ENCODE peak calls at places on chromosomes 13 and 19, in five cellular contexts. Y is pancreas; L is astrocyte of the spinal cord; V is CD8-positive, alpha-beta T cell; R is ascending aorta. E is an unnamed sample.

GRCh38 chr19:13748169-13748884 is 16.0 kb upstream of the MRI1 start:
- DNase-seq in Y (no peak), L (peak), V (no peak), R (no peak), E (no peak)

GRCh38 chr13:113460064-113460555 is 6.8 kb upstream of the ADPRHL1 start:
- DNase-seq in Y (no peak), L (no peak), V (no peak), R (no peak), E (no peak)

GRCh38 chr19:8148410-8149231 is 771 bp downstream of the FBN3 start:
- DNase-seq in Y (no peak), L (no peak), V (no peak), R (no peak), E (peak)

GRCh38 chr19:47377208-47377701 is 28.1 kb downstream of the DHX34 start:
- DNase-seq in Y (no peak), L (no peak), V (no peak), R (no peak), E (no peak)

GRCh38 chr19:13729859-13730258 is 34.5 kb upstream of the MRI1 start:
- DNase-seq in Y (no peak), L (peak), V (no peak), R (no peak), E (no peak)

GRCh38 chr19:14961956-14962685 is 17.5 kb downstream of the SLC1A6 start:
- DNase-seq in Y (no peak), L (no peak), V (no peak), R (no peak), E (no peak)

GRCh38 chr19:11444059-11444458 is 8.6 kb downstream of the PRKCSH start:
- DNase-seq in Y (no peak), L (no peak), V (no peak), R (no peak), E (no peak)

GRCh38 chr13:33911521-33911920 is 93.6 kb downstream of the RFC3 start:
- DNase-seq in Y (no peak), L (no peak), V (no peak), R (no peak), E (no peak)

GRCh38 chr19:50461066-50461875 is 15.0 kb upstream of the EMC10 start:
- DNase-seq in Y (no peak), L (peak), V (peak), R (no peak), E (no peak)

GRCh38 chr19:29370276-29370675 is 155.5 kb upstream of the VSTM2B start:
- DNase-seq in Y (no peak), L (no peak), V (no peak), R (no peak), E (peak)

GRCh38 chr19:16088985-16089846 is 12.9 kb downstream of the TPM4 start:
- DNase-seq in Y (no peak), L (no peak), V (no peak), R (no peak), E (no peak)

GRCh38 chr19:51531349-51532315 is at the start of gene SIGLEC6:
- DNase-seq in Y (peak), L (no peak), V (no peak), R (peak), E (no peak)

GRCh38 chr19:30968841-30969399 is 380.3 kb downstream of the TSHZ3 start:
- DNase-seq in Y (no peak), L (no peak), V (no peak), R (no peak), E (no peak)

GRCh38 chr19:14139944-14140343 is 3.6 kb upstream of the ASF1B start:
- DNase-seq in Y (no peak), L (no peak), V (no peak), R (no peak), E (no peak)

GRCh38 chr13:80921971-80922370 is 581.0 kb upstream of the SPRY2 start:
- DNase-seq in Y (no peak), L (no peak), V (no peak), R (no peak), E (no peak)

GRCh38 chr13:67186985-67187569 is 43.1 kb downstream of the PCDH9 start:
- DNase-seq in Y (no peak), L (peak), V (no peak), R (no peak), E (no peak)

GRCh38 chr13:44698076-44698475 is 121.9 kb upstream of the TSC22D1 start:
- DNase-seq in Y (no peak), L (no peak), V (no peak), R (no peak), E (no peak)

GRCh38 chr19:45419396-45419795 is 4.3 kb downstream of the ERCC1 start:
- DNase-seq in Y (no peak), L (no peak), V (no peak), R (no peak), E (no peak)

GRCh38 chr13:113158946-113159345 is 498 bp downstream of the PROZ start:
- DNase-seq in Y (no peak), L (no peak), V (no peak), R (no peak), E (no peak)

GRCh38 chr13:71879129-71879535 is 12.1 kb upstream of the DACH1 start:
- DNase-seq in Y (no peak), L (peak), V (no peak), R (no peak), E (no peak)

GRCh38 chr13:51370116-51370515 is 30.6 kb downstream of the SERPINE3 start:
- DNase-seq in Y (no peak), L (no peak), V (no peak), R (no peak), E (no peak)

GRCh38 chr19:15248648-15249559 is 16.7 kb upstream of the EPHX3 start:
- DNase-seq in Y (no peak), L (peak), V (no peak), R (peak), E (no peak)

GRCh38 chr19:33559996-33560395 is 38.4 kb upstream of the PEPD start:
- DNase-seq in Y (no peak), L (no peak), V (no peak), R (no peak), E (no peak)

GRCh38 chr19:44777715-44778347 is at the start of gene CBLC:
- DNase-seq in Y (peak), L (no peak), V (no peak), R (no peak), E (peak)

GRCh38 chr13:22000191-22000590 is 329.3 kb downstream of the FGF9 start:
- DNase-seq in Y (no peak), L (no peak), V (no peak), R (no peak), E (no peak)

GRCh38 chr13:106287351-106287750 is 248.1 kb downstream of the EFNB2 start:
- DNase-seq in Y (no peak), L (no peak), V (no peak), R (no peak), E (no peak)

GRCh38 chr19:12015753-12016116 is 19.7 kb downstream of the ZNF433 start:
- DNase-seq in Y (no peak), L (no peak), V (no peak), R (no peak), E (no peak)

GRCh38 chr13:41668130-41668757 is 210.9 kb downstream of the RGCC start:
- DNase-seq in Y (peak), L (peak), V (no peak), R (no peak), E (no peak)

GRCh38 chr19:7293795-7294570 is at the start of gene INSR:
- DNase-seq in Y (peak), L (peak), V (no peak), R (peak), E (peak)

GRCh38 chr13:109647046-109647445 is 139.3 kb downstream of the IRS2 start:
- DNase-seq in Y (no peak), L (peak), V (no peak), R (no peak), E (no peak)
- TF ChIP-seq CTCF in Y (no peak), L (no peak), V (no peak), R (no peak), E (no peak)

GRCh38 chr13:99367663-99368448 is 60.7 kb upstream of the GPR183 start:
- DNase-seq in Y (no peak), L (no peak), V (no peak), R (no peak), E (no peak)
- TF ChIP-seq CTCF in Y (no peak), L (no peak), V (no peak), R (no peak), E (no peak)

GRCh38 chr13:45879666-45880065 is 28.1 kb upstream of the SIAH3 start:
- DNase-seq in Y (no peak), L (peak), V (no peak), R (no peak), E (no peak)
- TF ChIP-seq CTCF in Y (no peak), L (peak), V (no peak), R (no peak), E (peak)

GRCh38 chr19:42312370-42312769 is 739 bp upstream of the TMEM145 start:
- DNase-seq in Y (no peak), L (no peak), V (no peak), R (no peak), E (no peak)

GRCh38 chr19:42311612-42312160 is 1.4 kb upstream of the TMEM145 start:
- DNase-seq in Y (no peak), L (no peak), V (no peak), R (no peak), E (no peak)

GRCh38 chr19:42315024-42315423 is 1.9 kb downstream of the TMEM145 start:
- DNase-seq in Y (no peak), L (no peak), V (no peak), R (no peak), E (no peak)

GRCh38 chr19:42313840-42314755 is 989 bp downstream of the TMEM145 start:
- DNase-seq in Y (no peak), L (no peak), V (no peak), R (no peak), E (no peak)

GRCh38 chr19:42313096-42313839 is at the start of gene TMEM145:
- DNase-seq in Y (no peak), L (no peak), V (peak), R (no peak), E (no peak)
- TF ChIP-seq CTCF in Y (no peak), L (peak), V (no peak), R (no peak), E (peak)

DNA sequence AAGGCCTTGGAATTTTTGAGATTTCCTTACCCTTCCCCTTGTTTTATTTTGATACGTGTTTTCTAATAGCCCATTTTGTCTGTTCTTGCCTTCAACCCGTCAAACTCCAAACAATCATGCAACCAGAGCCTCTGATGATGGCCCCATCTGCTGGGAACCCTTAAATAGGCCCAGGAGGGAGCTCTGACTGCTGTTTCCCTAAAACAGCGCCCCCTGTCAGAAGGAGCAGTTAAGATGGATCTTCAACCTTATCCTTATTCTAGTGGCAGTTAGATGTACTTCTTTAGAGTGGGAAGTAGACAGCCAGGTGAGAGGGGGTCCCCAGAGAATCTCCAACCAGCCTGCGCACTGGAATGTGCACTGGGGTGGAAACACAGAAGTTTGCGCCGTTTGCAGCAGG is 1031.0 kb upstream of the PCDH9 start:
- DNase-seq in Y (no peak), L (no peak), V (no peak), R (no peak), E (no peak)
- TF ChIP-seq CTCF in Y (no peak), L (peak), V (no peak), R (no peak), E (no peak)

GRCh38 chr19:35748106-35749020 is at the start of gene LIN37:
- DNase-seq in Y (peak), L (peak), V (peak), R (peak), E (peak)
- TF ChIP-seq CTCF in Y (peak), L (no peak), V (no peak), R (no peak), E (peak)

GRCh38 chr19:19064098-19064722 is 416 bp downstream of the SLC25A42 start:
- DNase-seq in Y (no peak), L (no peak), V (no peak), R (no peak), E (no peak)
- TF ChIP-seq CTCF in Y (no peak), L (peak), V (peak), R (peak), E (peak)

DNA sequence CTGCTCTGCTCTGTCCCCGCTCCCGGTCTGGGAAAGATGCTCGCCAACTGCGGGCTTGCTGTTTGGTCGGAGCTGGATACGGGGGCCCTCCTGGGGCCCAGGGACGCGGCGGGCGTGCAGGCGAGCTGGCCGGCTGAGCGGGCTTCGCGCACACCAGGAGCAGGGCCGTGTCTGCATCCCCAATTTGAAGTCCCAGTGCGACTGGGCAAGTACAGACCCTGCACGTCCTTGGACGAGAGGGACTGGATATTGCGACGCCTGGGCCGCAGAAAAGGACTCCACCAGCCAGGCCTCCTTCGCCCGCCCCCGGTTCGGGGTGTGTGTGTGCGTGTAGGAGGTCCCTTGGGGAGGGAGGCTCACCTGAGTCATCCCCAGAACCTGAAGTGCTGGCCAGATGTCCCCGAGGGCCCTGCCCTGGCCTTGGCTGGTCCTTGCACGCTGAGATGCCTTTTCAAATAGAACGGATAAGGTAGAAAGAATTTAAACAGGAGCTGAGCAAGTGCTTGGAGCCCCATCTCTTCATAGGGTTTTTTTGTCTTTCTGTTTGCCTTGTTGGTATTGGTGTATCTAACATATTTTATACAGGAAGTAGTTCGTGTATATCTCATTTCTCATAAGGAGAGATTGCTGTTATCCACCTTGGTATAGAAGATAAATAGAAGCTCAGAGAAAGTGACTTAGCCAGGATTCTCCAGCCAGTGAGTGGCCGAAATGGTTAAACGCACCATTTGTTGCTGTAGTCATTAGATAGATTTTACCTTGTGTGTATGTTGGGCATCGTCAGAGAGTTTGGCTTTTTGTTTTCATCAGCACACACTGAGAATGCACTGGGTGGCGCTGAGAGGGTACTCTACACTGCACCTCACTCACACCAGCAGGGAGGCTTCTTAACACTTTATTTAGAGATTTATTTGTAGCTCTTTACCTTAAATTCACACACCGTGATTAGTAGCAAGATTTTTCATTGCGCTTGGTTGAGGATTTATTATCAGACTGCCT is 1.1 kb downstream of the NAXD start:
- DNase-seq in Y (peak), L (peak), V (peak), R (peak), E (no peak)
- TF ChIP-seq CTCF in Y (no peak), L (no peak), V (no peak), R (no peak), E (peak)

GRCh38 chr13:68908879-68909278 is 1198.7 kb upstream of the ATXN8OS start:
- DNase-seq in Y (no peak), L (no peak), V (no peak), R (no peak), E (no peak)
- TF ChIP-seq CTCF in Y (no peak), L (no peak), V (no peak), R (no peak), E (no peak)